ENCODE peak calls at places on chromosomes 3 and 15, in eight cellular contexts. One of them, this sample, is unnamed.

GRCh38 chr15:63112871-63113270 is 8.8 kb upstream of the LACTB start:
- DNase-seq in H1: no peak
- DNase-seq in Calu3: no peak
- DNase-seq in AG04449: no peak
- DNase-seq in mammary epithelial cell: no peak
- DNase-seq in tibial artery: no peak
- DNase-seq in NB4: no peak
- DNase-seq in progenitor cell of endocrine pancreas: no peak
- DNase-seq in this sample: no peak

GRCh38 chr3:12886106-12886679 is 44.8 kb upstream of the RPL32 start:
- DNase-seq in H1: no peak
- DNase-seq in Calu3: no peak
- DNase-seq in AG04449: no peak
- DNase-seq in mammary epithelial cell: no peak
- DNase-seq in tibial artery: no peak
- DNase-seq in NB4: no peak
- DNase-seq in progenitor cell of endocrine pancreas: no peak
- DNase-seq in this sample: no peak

GRCh38 chr3:71444028-71444860 is 139.3 kb downstream of the FOXP1 start:
- DNase-seq in H1: no peak
- DNase-seq in Calu3: no peak
- DNase-seq in AG04449: peak; percentile 21
- DNase-seq in mammary epithelial cell: peak; percentile 97
- DNase-seq in tibial artery: peak; percentile 51
- DNase-seq in NB4: peak; percentile 97
- DNase-seq in progenitor cell of endocrine pancreas: no peak
- DNase-seq in this sample: peak; percentile 48

GRCh38 chr3:71226565-71227281 is 356.8 kb downstream of the FOXP1 start:
- DNase-seq in H1: no peak
- DNase-seq in Calu3: no peak
- DNase-seq in AG04449: no peak
- DNase-seq in mammary epithelial cell: no peak
- DNase-seq in tibial artery: no peak
- DNase-seq in NB4: no peak
- DNase-seq in progenitor cell of endocrine pancreas: no peak
- DNase-seq in this sample: peak; percentile 81

GRCh38 chr3:16137044-16137443 is 37.4 kb upstream of the GALNT15 start:
- DNase-seq in H1: no peak
- DNase-seq in Calu3: no peak
- DNase-seq in AG04449: no peak
- DNase-seq in mammary epithelial cell: no peak
- DNase-seq in tibial artery: no peak
- DNase-seq in NB4: no peak
- DNase-seq in progenitor cell of endocrine pancreas: no peak
- DNase-seq in this sample: no peak

GRCh38 chr3:46624533-46624932 is 12.2 kb downstream of the FAM240A start:
- DNase-seq in H1: no peak
- DNase-seq in Calu3: no peak
- DNase-seq in AG04449: no peak
- DNase-seq in mammary epithelial cell: no peak
- DNase-seq in tibial artery: no peak
- DNase-seq in NB4: no peak
- DNase-seq in progenitor cell of endocrine pancreas: no peak
- DNase-seq in this sample: no peak

GRCh38 chr3:107662109-107662477 is 139.3 kb downstream of the BBX start:
- DNase-seq in H1: no peak
- DNase-seq in Calu3: no peak
- DNase-seq in AG04449: no peak
- DNase-seq in mammary epithelial cell: peak; percentile 28
- DNase-seq in tibial artery: peak; percentile 69
- DNase-seq in NB4: no peak
- DNase-seq in progenitor cell of endocrine pancreas: no peak
- DNase-seq in this sample: no peak

GRCh38 chr3:71865727-71866126 is 80.8 kb upstream of the PROK2 start:
- DNase-seq in H1: no peak
- DNase-seq in Calu3: no peak
- DNase-seq in AG04449: no peak
- DNase-seq in mammary epithelial cell: peak; percentile 14
- DNase-seq in tibial artery: no peak
- DNase-seq in NB4: no peak
- DNase-seq in progenitor cell of endocrine pancreas: no peak
- DNase-seq in this sample: no peak

GRCh38 chr3:123732447-123732846 is 147.6 kb upstream of the HACD2 start:
- DNase-seq in H1: no peak
- DNase-seq in Calu3: peak; percentile 68
- DNase-seq in AG04449: no peak
- DNase-seq in mammary epithelial cell: peak; percentile 97
- DNase-seq in tibial artery: no peak
- DNase-seq in NB4: no peak
- DNase-seq in progenitor cell of endocrine pancreas: no peak
- DNase-seq in this sample: no peak

GRCh38 chr15:51759557-51760070 is 8.2 kb downstream of the TMOD2 start:
- DNase-seq in H1: no peak
- DNase-seq in Calu3: no peak
- DNase-seq in AG04449: peak; percentile 88
- DNase-seq in mammary epithelial cell: peak; percentile 59
- DNase-seq in tibial artery: peak; percentile 70
- DNase-seq in NB4: peak; percentile 54
- DNase-seq in progenitor cell of endocrine pancreas: no peak
- DNase-seq in this sample: no peak

GRCh38 chr3:107897471-107898180 is 193.2 kb downstream of the CD47 start:
- DNase-seq in H1: no peak
- DNase-seq in Calu3: no peak
- DNase-seq in AG04449: no peak
- DNase-seq in mammary epithelial cell: peak; percentile 33
- DNase-seq in tibial artery: no peak
- DNase-seq in NB4: no peak
- DNase-seq in progenitor cell of endocrine pancreas: no peak
- DNase-seq in this sample: no peak

GRCh38 chr3:14241716-14242115 is 63.1 kb downstream of the LSM3 start:
- DNase-seq in H1: no peak
- DNase-seq in Calu3: no peak
- DNase-seq in AG04449: no peak
- DNase-seq in mammary epithelial cell: no peak
- DNase-seq in tibial artery: no peak
- DNase-seq in NB4: no peak
- DNase-seq in progenitor cell of endocrine pancreas: no peak
- DNase-seq in this sample: no peak

GRCh38 chr3:159380891-159381290 is 579.0 kb downstream of the MFSD1 start:
- DNase-seq in H1: no peak
- DNase-seq in Calu3: no peak
- DNase-seq in AG04449: no peak
- DNase-seq in mammary epithelial cell: no peak
- DNase-seq in tibial artery: no peak
- DNase-seq in NB4: no peak
- DNase-seq in progenitor cell of endocrine pancreas: no peak
- DNase-seq in this sample: no peak

GRCh38 chr3:72891053-72891855 is 3.4 kb downstream of the GXYLT2 start:
- DNase-seq in H1: no peak
- DNase-seq in Calu3: no peak
- DNase-seq in AG04449: peak; percentile 99
- DNase-seq in mammary epithelial cell: peak; percentile 77
- DNase-seq in tibial artery: no peak
- DNase-seq in NB4: no peak
- DNase-seq in progenitor cell of endocrine pancreas: no peak
- DNase-seq in this sample: no peak

GRCh38 chr3:70090322-70090913 is 90.9 kb downstream of the SAMMSON start:
- DNase-seq in H1: no peak
- DNase-seq in Calu3: peak; percentile 17
- DNase-seq in AG04449: no peak
- DNase-seq in mammary epithelial cell: no peak
- DNase-seq in tibial artery: no peak
- DNase-seq in NB4: peak; percentile 1
- DNase-seq in progenitor cell of endocrine pancreas: no peak
- DNase-seq in this sample: no peak

GRCh38 chr3:78951546-78951945 is 816.3 kb downstream of the ROBO1 start:
- DNase-seq in H1: no peak
- DNase-seq in Calu3: no peak
- DNase-seq in AG04449: no peak
- DNase-seq in mammary epithelial cell: no peak
- DNase-seq in tibial artery: no peak
- DNase-seq in NB4: no peak
- DNase-seq in progenitor cell of endocrine pancreas: no peak
- DNase-seq in this sample: no peak

GRCh38 chr3:188860147-188860546 is 311.6 kb upstream of the TPRG1 start:
- DNase-seq in H1: no peak
- DNase-seq in Calu3: no peak
- DNase-seq in AG04449: no peak
- DNase-seq in mammary epithelial cell: peak; percentile 48
- DNase-seq in tibial artery: no peak
- DNase-seq in NB4: no peak
- DNase-seq in progenitor cell of endocrine pancreas: no peak
- DNase-seq in this sample: no peak

GRCh38 chr3:127406309-127407025 is 118.6 kb upstream of the PRR20G start:
- DNase-seq in H1: no peak
- DNase-seq in Calu3: peak; percentile 80
- DNase-seq in AG04449: no peak
- DNase-seq in mammary epithelial cell: peak; percentile 12
- DNase-seq in tibial artery: no peak
- DNase-seq in NB4: peak; percentile 49
- DNase-seq in progenitor cell of endocrine pancreas: no peak
- DNase-seq in this sample: no peak
- TF ChIP-seq CTCF in H1: no peak
- TF ChIP-seq CTCF in Calu3: peak; percentile 55
- TF ChIP-seq CTCF in AG04449: no peak
- TF ChIP-seq CTCF in mammary epithelial cell: peak; percentile 40
- TF ChIP-seq CTCF in tibial artery: no peak
- TF ChIP-seq CTCF in NB4: peak; percentile 29
- TF ChIP-seq CTCF in progenitor cell of endocrine pancreas: peak; percentile 44
- TF ChIP-seq CTCF in this sample: no peak

GRCh38 chr15:93179072-93179471 is 90.1 kb upstream of the RGMA start:
- DNase-seq in H1: no peak
- DNase-seq in Calu3: peak; percentile 54
- DNase-seq in AG04449: no peak
- DNase-seq in mammary epithelial cell: no peak
- DNase-seq in tibial artery: peak; percentile 64
- DNase-seq in NB4: peak; percentile 79
- DNase-seq in progenitor cell of endocrine pancreas: no peak
- DNase-seq in this sample: no peak

GRCh38 chr15:93180656-93181055 is 91.6 kb upstream of the RGMA start:
- DNase-seq in H1: no peak
- DNase-seq in Calu3: peak; percentile 24
- DNase-seq in AG04449: no peak
- DNase-seq in mammary epithelial cell: no peak
- DNase-seq in tibial artery: no peak
- DNase-seq in NB4: no peak
- DNase-seq in progenitor cell of endocrine pancreas: no peak
- DNase-seq in this sample: no peak

GRCh38 chr15:93180128-93180527 is 91.1 kb upstream of the RGMA start:
- DNase-seq in H1: no peak
- DNase-seq in Calu3: no peak
- DNase-seq in AG04449: no peak
- DNase-seq in mammary epithelial cell: no peak
- DNase-seq in tibial artery: no peak
- DNase-seq in NB4: no peak
- DNase-seq in progenitor cell of endocrine pancreas: no peak
- DNase-seq in this sample: no peak

GRCh38 chr15:93179704-93180103 is 90.7 kb upstream of the RGMA start:
- DNase-seq in H1: no peak
- DNase-seq in Calu3: peak; percentile 34
- DNase-seq in AG04449: no peak
- DNase-seq in mammary epithelial cell: no peak
- DNase-seq in tibial artery: no peak
- DNase-seq in NB4: no peak
- DNase-seq in progenitor cell of endocrine pancreas: no peak
- DNase-seq in this sample: no peak

GRCh38 chr15:93178371-93178770 is 89.4 kb upstream of the RGMA start:
- DNase-seq in H1: no peak
- DNase-seq in Calu3: peak; percentile 31
- DNase-seq in AG04449: no peak
- DNase-seq in mammary epithelial cell: no peak
- DNase-seq in tibial artery: no peak
- DNase-seq in NB4: no peak
- DNase-seq in progenitor cell of endocrine pancreas: no peak
- DNase-seq in this sample: no peak
- TF ChIP-seq CTCF in H1: peak; percentile 12
- TF ChIP-seq CTCF in Calu3: no peak
- TF ChIP-seq CTCF in AG04449: no peak
- TF ChIP-seq CTCF in mammary epithelial cell: no peak
- TF ChIP-seq CTCF in tibial artery: no peak
- TF ChIP-seq CTCF in NB4: no peak
- TF ChIP-seq CTCF in progenitor cell of endocrine pancreas: no peak
- TF ChIP-seq CTCF in this sample: no peak

GRCh38 chr3:153925826-153926514 is 195.2 kb upstream of the ARHGEF26 start:
- DNase-seq in H1: no peak
- DNase-seq in Calu3: no peak
- DNase-seq in AG04449: no peak
- DNase-seq in mammary epithelial cell: no peak
- DNase-seq in tibial artery: no peak
- DNase-seq in NB4: no peak
- DNase-seq in progenitor cell of endocrine pancreas: no peak
- DNase-seq in this sample: no peak

DNA sequence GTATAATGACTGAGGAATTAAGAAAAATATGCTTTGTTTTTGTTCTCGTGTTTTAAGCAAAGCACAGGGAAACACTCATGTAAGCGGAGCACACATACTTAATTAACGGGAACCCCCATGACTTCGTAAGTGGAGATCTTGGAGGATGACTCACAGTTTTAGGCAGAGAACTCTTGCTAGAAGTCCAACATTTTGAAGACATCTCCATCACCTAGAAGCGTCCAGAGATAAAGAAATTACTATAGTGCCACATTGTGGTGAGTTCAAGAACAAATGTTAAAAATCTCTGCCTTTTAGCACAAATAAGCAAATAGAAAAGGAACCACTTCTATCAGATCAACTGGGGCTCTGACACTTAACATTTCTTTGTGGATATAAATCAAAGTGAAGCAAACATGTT is 194.1 kb upstream of the ARHGEF26 start:
- DNase-seq in H1: no peak
- DNase-seq in Calu3: no peak
- DNase-seq in AG04449: peak; percentile 10
- DNase-seq in mammary epithelial cell: peak; percentile 54
- DNase-seq in tibial artery: no peak
- DNase-seq in NB4: peak; percentile 15
- DNase-seq in progenitor cell of endocrine pancreas: no peak
- DNase-seq in this sample: no peak
- TF ChIP-seq CTCF in H1: peak; percentile 4
- TF ChIP-seq CTCF in Calu3: peak; percentile 38
- TF ChIP-seq CTCF in AG04449: no peak
- TF ChIP-seq CTCF in mammary epithelial cell: no peak
- TF ChIP-seq CTCF in tibial artery: no peak
- TF ChIP-seq CTCF in NB4: no peak
- TF ChIP-seq CTCF in progenitor cell of endocrine pancreas: peak; percentile 30
- TF ChIP-seq CTCF in this sample: no peak

DNA sequence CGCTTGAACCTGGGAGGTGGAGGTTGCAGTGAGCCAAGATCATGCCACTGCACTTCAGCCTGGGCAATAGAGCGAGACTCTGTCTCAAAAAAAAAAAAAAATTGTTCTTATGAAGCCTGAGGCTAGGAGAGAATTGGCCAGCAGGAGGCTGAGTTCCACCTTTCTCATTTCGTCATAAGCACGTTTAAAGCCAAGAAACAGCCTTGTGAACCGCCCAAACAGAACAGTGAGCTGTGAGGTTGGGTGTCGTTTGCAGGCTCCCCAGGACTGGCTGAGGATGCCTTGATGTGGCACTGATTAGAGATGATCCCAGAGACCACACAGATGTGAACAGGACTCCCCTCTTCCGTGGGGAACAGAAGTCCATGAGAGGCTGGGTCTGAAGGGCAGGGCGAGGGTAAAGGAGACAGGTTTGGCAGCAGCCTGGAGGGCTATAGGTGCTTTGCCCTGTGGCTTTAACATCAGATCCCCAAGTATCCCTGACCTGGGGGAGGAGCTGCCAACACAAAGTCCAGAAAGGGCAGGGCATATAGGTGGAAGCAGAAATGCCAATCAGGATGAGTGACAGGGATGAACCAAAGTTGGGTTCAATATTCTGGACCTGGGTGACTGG is 52.9 kb downstream of the CLEC3B start:
- DNase-seq in H1: no peak
- DNase-seq in Calu3: no peak
- DNase-seq in AG04449: no peak
- DNase-seq in mammary epithelial cell: peak; percentile 35
- DNase-seq in tibial artery: no peak
- DNase-seq in NB4: peak; percentile 64
- DNase-seq in progenitor cell of endocrine pancreas: no peak
- DNase-seq in this sample: no peak
- TF ChIP-seq CTCF in H1: no peak
- TF ChIP-seq CTCF in Calu3: peak; percentile 27
- TF ChIP-seq CTCF in AG04449: no peak
- TF ChIP-seq CTCF in mammary epithelial cell: peak; percentile 7
- TF ChIP-seq CTCF in tibial artery: no peak
- TF ChIP-seq CTCF in NB4: peak; percentile 10
- TF ChIP-seq CTCF in progenitor cell of endocrine pancreas: peak; percentile 33
- TF ChIP-seq CTCF in this sample: no peak

This sample was measured in natural killer cell.